ENCODE peak calls at places on chromosomes 13 and 19, in four cellular contexts. N, V, Y and K are unnamed samples.

GRCh38 chr13:40345654-40346372 is 320.6 kb downstream of the FOXO1 start:
- DNase-seq in V (peak), Y (peak), N (no peak), K (no peak)

GRCh38 chr13:78121459-78122348 is 203.1 kb upstream of the EDNRB start:
- DNase-seq in V (no peak), N (peak), Y (peak), K (no peak)

GRCh38 chr13:49214917-49215376 is 5.2 kb upstream of the MLNR start:
- DNase-seq in N (no peak), V (peak), Y (no peak), K (no peak)

GRCh38 chr13:26561636-26562537 is 4.4 kb downstream of the WASF3 start:
- DNase-seq in N (no peak), Y (no peak), V (no peak), K (no peak)

GRCh38 chr19:46067691-46068090 is 26.9 kb upstream of the IGFL4 start:
- DNase-seq in V (no peak), Y (no peak), N (no peak), K (no peak)

GRCh38 chr13:75802161-75802560 is 166.0 kb downstream of the LMO7 start:
- DNase-seq in V (no peak), Y (no peak), N (no peak), K (no peak)

GRCh38 chr13:38970380-38971051 is 20.1 kb downstream of the STOML3 start:
- DNase-seq in N (no peak), Y (no peak), V (no peak), K (no peak)

GRCh38 chr19:1084024-1084868 is 10.9 kb downstream of the POLR2E start:
- DNase-seq in Y (no peak), V (no peak), N (no peak), K (no peak)

GRCh38 chr13:86974995-86975328 is 696.2 kb upstream of the SLITRK5 start:
- DNase-seq in V (no peak), N (no peak), Y (no peak), K (no peak)

GRCh38 chr13:113647351-113648217 is 10.4 kb downstream of the ATP4B start:
- DNase-seq in N (peak), Y (peak), V (peak), K (peak)

GRCh38 chr19:3986260-3987041 is 1.2 kb upstream of the EEF2 start:
- DNase-seq in V (no peak), Y (peak), N (no peak), K (no peak)

GRCh38 chr13:48828962-48829405 is 146.7 kb upstream of the FNDC3A start:
- DNase-seq in Y (no peak), V (no peak), N (no peak), K (no peak)

GRCh38 chr19:892243-892996 is 567 bp downstream of the MED16 start:
- DNase-seq in V (no peak), N (no peak), Y (no peak), K (no peak)

DNA sequence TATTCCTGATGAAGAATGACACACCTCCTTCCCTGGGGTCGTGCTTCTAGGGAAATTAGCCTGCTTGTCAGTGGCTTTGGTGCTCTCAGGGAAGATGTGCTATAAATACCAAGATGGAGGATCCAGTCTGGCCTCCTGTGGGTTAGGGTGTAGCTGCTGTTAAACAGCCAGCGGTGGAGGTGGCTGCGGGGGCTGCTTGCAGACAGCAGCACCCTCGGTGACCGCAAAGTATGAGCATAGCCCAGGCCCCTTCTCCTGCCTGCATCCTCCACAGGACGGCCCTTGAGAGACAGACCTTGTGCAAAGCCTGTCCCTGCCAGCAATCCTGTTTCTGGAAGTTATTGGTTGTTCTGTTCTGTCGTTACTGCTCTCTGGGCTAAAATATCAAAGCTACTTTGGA is 11.4 kb downstream of the VSTM2B start:
- DNase-seq in N (no peak), V (peak), Y (no peak), K (no peak)
- TF ChIP-seq CTCF in N (no peak), V (no peak), Y (no peak), K (no peak)

GRCh38 chr19:6956573-6956972 is 64.7 kb downstream of the MBD3L2B start:
- DNase-seq in Y (no peak), N (no peak), V (no peak), K (no peak)

GRCh38 chr19:6952956-6953355 is 65.6 kb downstream of the ADGRE1 start:
- DNase-seq in V (no peak), N (no peak), Y (no peak), K (no peak)

GRCh38 chr19:6958786-6959185 is 62.4 kb downstream of the MBD3L2B start:
- DNase-seq in Y (no peak), N (no peak), V (no peak), K (no peak)

DNA sequence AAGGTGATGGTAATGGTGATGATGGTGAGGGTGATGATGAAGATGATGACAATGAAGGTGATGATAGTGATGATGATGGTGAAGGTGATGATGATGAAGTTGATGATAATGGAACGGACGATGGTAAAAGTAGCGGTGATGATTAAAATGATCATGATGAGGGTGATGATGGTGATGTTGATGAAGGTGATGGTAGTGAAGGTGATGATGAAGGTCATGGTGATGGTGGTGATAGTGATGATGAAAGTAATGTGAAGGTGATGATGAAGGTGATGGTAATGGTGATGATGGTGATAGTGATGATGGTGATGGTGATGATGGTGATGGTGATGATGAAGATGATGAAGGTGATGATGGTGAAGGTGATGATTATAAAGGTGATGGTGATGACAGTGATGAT is 66.1 kb downstream of the MBD3L2B start:
- DNase-seq in N (no peak), V (no peak), Y (no peak), K (no peak)
- TF ChIP-seq CTCF in N (no peak), V (no peak), Y (no peak), K (no peak)

DNA sequence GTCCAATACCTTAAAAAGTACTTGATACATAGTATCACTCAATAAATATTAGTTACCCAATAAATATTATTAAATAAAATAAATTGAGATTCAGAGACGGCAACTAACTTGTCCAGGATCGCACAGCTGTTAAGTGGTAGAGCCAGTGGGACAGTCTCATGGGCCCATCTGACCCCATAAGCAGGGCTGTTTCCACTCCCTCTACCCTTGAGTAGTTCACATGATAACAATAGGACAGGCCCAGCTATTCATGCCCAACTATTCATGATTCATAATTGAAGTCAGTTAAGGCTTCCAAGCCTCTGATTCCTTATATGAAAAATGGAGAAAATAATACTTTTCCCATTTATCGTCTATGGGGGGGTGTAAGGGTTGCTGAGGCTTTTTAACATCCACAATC is 78.2 kb downstream of the C13orf42 start:
- DNase-seq in V (no peak), N (no peak), Y (no peak), K (no peak)
- TF ChIP-seq CTCF in V (no peak), N (no peak), Y (no peak), K (no peak)

DNA sequence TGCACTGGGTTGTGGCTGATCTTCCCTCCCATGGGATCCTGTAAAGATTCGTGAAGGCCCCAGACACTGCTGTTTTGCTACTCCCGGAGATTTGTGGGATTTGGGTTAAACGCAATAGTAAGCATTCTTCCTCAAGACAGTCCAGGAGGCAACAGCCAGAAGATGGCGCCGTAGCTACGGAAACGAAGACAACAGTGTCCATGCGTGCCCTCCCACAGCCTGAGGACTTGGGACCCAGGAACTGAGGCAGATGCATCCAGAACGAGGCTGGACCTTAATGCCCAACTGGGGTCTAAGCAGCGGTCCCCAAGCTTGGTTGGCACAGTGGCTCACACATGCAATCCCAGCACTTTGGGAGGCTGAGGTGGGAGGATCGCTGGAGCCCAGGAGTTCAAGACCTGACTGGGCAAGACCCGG is 57.6 kb upstream of the ZNF507 start:
- DNase-seq in Y (peak), V (peak), N (peak), K (no peak)
- TF ChIP-seq CTCF in Y (peak), V (peak), N (no peak), K (no peak)

GRCh38 chr19:18878858-18879578 is 16.9 kb downstream of the CERS1 start:
- DNase-seq in V (no peak), Y (no peak), N (peak), K (no peak)

GRCh38 chr19:18876865-18877264 is 19.1 kb downstream of the CERS1 start:
- DNase-seq in V (no peak), Y (no peak), N (no peak), K (no peak)

GRCh38 chr19:18878058-18878797 is 17.7 kb downstream of the CERS1 start:
- DNase-seq in V (no peak), Y (no peak), N (peak), K (no peak)

GRCh38 chr19:18881491-18881890 is 14.5 kb downstream of the CERS1 start:
- DNase-seq in Y (no peak), V (no peak), N (no peak), K (no peak)

GRCh38 chr19:18879579-18880373 is 16.2 kb downstream of the CERS1 start:
- DNase-seq in Y (no peak), N (peak), V (peak), K (no peak)
- TF ChIP-seq CTCF in Y (no peak), N (no peak), V (no peak), K (no peak)